ENCODE peak calls at places on chromosomes 5 and 9, in six cellular contexts. I, X, R, P, E and G are unnamed samples.
A peak's percentile ranks its signal among the peaks of the same experiment; 100 is the strongest.

GRCh38 chr5:14581891-14582796 is 552 bp downstream of the OTULINL start:
- DNase-seq in I (peak; percentile 32), P (no peak), R (peak; percentile 53), X (peak; percentile 26), E (peak; percentile 82), G (peak; percentile 23)

GRCh38 chr9:110996436-110997224 is 41.6 kb downstream of the LPAR1 start:
- DNase-seq in E (no peak), R (no peak), I (peak; percentile 36), X (peak; percentile 1), P (no peak), G (peak; percentile 56)

GRCh38 chr9:97382099-97382718 is 29.7 kb upstream of the TDRD7 start:
- DNase-seq in R (no peak), I (no peak), E (no peak), X (no peak), P (no peak), G (no peak)

GRCh38 chr9:19231126-19232035 is 888 bp downstream of the DENND4C start:
- DNase-seq in E (no peak), X (peak; percentile 34), P (peak; percentile 41), R (no peak), I (peak; percentile 18), G (no peak)

GRCh38 chr5:120368923-120369715 is 95.0 kb upstream of the PRR16 start:
- DNase-seq in I (no peak), R (no peak), E (no peak), P (no peak), X (no peak), G (no peak)

GRCh38 chr5:55236800-55237199 is 3.4 kb upstream of the CCNO start:
- DNase-seq in X (no peak), R (no peak), E (no peak), I (no peak), P (no peak), G (no peak)

GRCh38 chr5:179378441-179379271 is 33.4 kb upstream of the ADAMTS2 start:
- DNase-seq in R (no peak), P (no peak), I (no peak), X (no peak), E (no peak), G (no peak)

GRCh38 chr9:87392091-87392490 is 105.6 kb upstream of the DAPK1 start:
- DNase-seq in P (no peak), X (no peak), R (no peak), I (no peak), E (no peak), G (no peak)

GRCh38 chr5:5828619-5829018 is 406.1 kb downstream of the ICE1 start:
- DNase-seq in R (no peak), I (no peak), X (no peak), E (no peak), P (no peak), G (no peak)

GRCh38 chr9:19768798-19769197 is 20.0 kb downstream of the SLC24A2 start:
- DNase-seq in I (no peak), P (no peak), R (no peak), E (no peak), X (no peak), G (no peak)

GRCh38 chr5:77066823-77067442 is 20.2 kb downstream of the ZBED3 start:
- DNase-seq in P (no peak), I (no peak), R (no peak), X (no peak), E (no peak), G (no peak)

GRCh38 chr9:127734247-127734746 is 797 bp downstream of the TOR2A start:
- DNase-seq in E (no peak), X (no peak), P (no peak), R (no peak), I (no peak), G (no peak)

GRCh38 chr5:150525781-150526180 is 17.9 kb downstream of the NDST1 start:
- DNase-seq in X (no peak), R (no peak), E (no peak), P (no peak), I (no peak), G (no peak)